ENCODE peak calls at places on chromosomes 12 and 14, in six cellular contexts. E is kidney epithelial cell; D is dorsolateral prefrontal cortex; L is skeletal muscle cell; J is naive thymus-derived CD4-positive, alpha-beta T cell; S is heart right ventricle. G is an unnamed sample.

GRCh38 chr12:15738438-15739015 is 50.7 kb downstream of the EPS8 start:
- DNase-seq in D (no peak), L (no peak), J (no peak), E (no peak), S (no peak), G (no peak)

GRCh38 chr14:80077262-80077661 is 134.0 kb downstream of the DIO2 start:
- DNase-seq in D (no peak), J (no peak), E (no peak), S (no peak), L (no peak), G (peak; percentile 44)

GRCh38 chr12:131132118-131132892 is 178.6 kb downstream of the ADGRD1 start:
- DNase-seq in L (no peak), J (peak; percentile 74), E (no peak), D (peak; percentile 76), S (peak; percentile 76), G (no peak)

GRCh38 chr14:102508774-102509743 is 517 bp downstream of the ANKRD9 start:
- DNase-seq in L (no peak), J (peak; percentile 40), D (peak; percentile 63), S (peak; percentile 77), E (no peak), G (no peak)

GRCh38 chr12:17456486-17456885 is 633.5 kb downstream of the RERGL start:
- DNase-seq in J (no peak), E (no peak), L (no peak), S (no peak), D (no peak), G (no peak)

GRCh38 chr12:29889737-29890136 is 106.0 kb upstream of the TMTC1 start:
- DNase-seq in E (no peak), D (no peak), J (no peak), L (peak; percentile 12), S (no peak), G (no peak)

GRCh38 chr12:102634216-102634615 is 153.9 kb upstream of the IGF1 start:
- DNase-seq in J (no peak), L (peak; percentile 22), E (no peak), D (no peak), S (no peak), G (peak; percentile 85)

GRCh38 chr14:72615511-72616121 is 278.3 kb downstream of the DPF3 start:
- DNase-seq in J (peak; percentile 18), L (peak; percentile 41), S (no peak), D (no peak), E (peak; percentile 60), G (no peak)

GRCh38 chr14:83638725-83639124 is 1891.2 kb upstream of the FLRT2 start:
- DNase-seq in D (no peak), L (no peak), S (no peak), J (no peak), E (no peak), G (no peak)

GRCh38 chr12:113232787-113233585 is 11.7 kb downstream of the TPCN1 start:
- DNase-seq in D (no peak), L (no peak), E (no peak), S (peak; percentile 39), J (peak; percentile 46), G (no peak)

GRCh38 chr12:117121456-117121855 is 22.2 kb upstream of the TESC start:
- DNase-seq in D (no peak), L (no peak), S (no peak), E (no peak), J (no peak), G (no peak)

GRCh38 chr12:12788675-12789368 is 3.4 kb downstream of the APOLD1 start:
- DNase-seq in D (no peak), L (no peak), S (no peak), E (no peak), J (peak; percentile 44), G (no peak)

GRCh38 chr14:56116128-56116900 is 1.9 kb upstream of the PELI2 start:
- DNase-seq in D (no peak), J (no peak), S (no peak), E (no peak), L (no peak), G (no peak)

GRCh38 chr12:573226-573625 is 90.0 kb downstream of the NINJ2 start:
- DNase-seq in J (no peak), E (no peak), D (no peak), S (no peak), L (no peak), G (no peak)

GRCh38 chr12:80015660-80016059 is 80.8 kb upstream of the PPP1R12A start:
- DNase-seq in J (no peak), S (no peak), D (no peak), E (no peak), L (no peak), G (no peak)

GRCh38 chr14:91154851-91155625 is 41.2 kb downstream of the DGLUCY start:
- DNase-seq in D (no peak), S (no peak), E (peak; percentile 73), J (no peak), L (peak; percentile 52), G (no peak)

GRCh38 chr12:45462506-45462905 is 246.6 kb downstream of the ANO6 start:
- DNase-seq in S (no peak), D (no peak), J (no peak), E (no peak), L (no peak), G (no peak)

GRCh38 chr14:22920697-22921096 is 1.7 kb upstream of the RBM23 start:
- DNase-seq in D (no peak), E (no peak), L (no peak), J (no peak), S (peak; percentile 46), G (no peak)

GRCh38 chr12:57740656-57741412 is 2.3 kb upstream of the AGAP2 start:
- DNase-seq in L (no peak), J (peak; percentile 69), S (no peak), D (peak; percentile 50), E (no peak), G (no peak)

GRCh38 chr14:75720828-75721227 is 59.8 kb downstream of the TTLL5 start:
- DNase-seq in S (peak; percentile 37), E (no peak), L (peak; percentile 27), D (peak; percentile 66), J (no peak), G (no peak)

GRCh38 chr12:56040963-56041578 is 647 bp upstream of the RPS26 start:
- DNase-seq in S (no peak), L (no peak), J (no peak), E (no peak), D (no peak), G (no peak)

GRCh38 chr14:88323086-88323519 is at the start of gene KCNK10:
- DNase-seq in E (no peak), J (no peak), D (peak; percentile 70), L (no peak), S (no peak), G (no peak)

GRCh38 chr14:88323520-88324199 is 591 bp upstream of the KCNK10 start:
- DNase-seq in E (no peak), S (peak; percentile 11), J (no peak), D (peak; percentile 69), L (no peak), G (no peak)

GRCh38 chr14:88325883-88326282 is 2.8 kb upstream of the KCNK10 start:
- DNase-seq in D (no peak), J (no peak), S (no peak), E (no peak), L (no peak), G (no peak)

GRCh38 chr14:88322505-88323085 is 474 bp downstream of the KCNK10 start:
- DNase-seq in E (no peak), S (no peak), L (no peak), J (no peak), D (peak; percentile 55), G (no peak)

GRCh38 chr14:88321692-88322504 is 1.2 kb downstream of the KCNK10 start:
- DNase-seq in S (no peak), E (no peak), J (no peak), L (no peak), D (peak; percentile 53), G (no peak)
- H3K4me3 ChIP-seq in S (no peak overlapping the region), E (no peak overlapping the region), J (no peak overlapping the region), L (no peak overlapping the region), D (peak overlapping the region; percentile 48), G (no peak overlapping the region)

GRCh38 chr12:26845984-26846383 is 13.0 kb upstream of the ITPR2 start:
- DNase-seq in S (no peak), E (no peak), L (no peak), D (no peak), J (no peak), G (no peak)
- H3K4me3 ChIP-seq in S (no peak overlapping the region), E (no peak overlapping the region), L (no peak overlapping the region), D (no peak overlapping the region), J (no peak overlapping the region), G (no peak overlapping the region)

GRCh38 chr14:99505089-99505488 is 23.9 kb downstream of the CCNK start:
- DNase-seq in E (no peak), J (no peak), D (no peak), L (no peak), S (no peak), G (no peak)

GRCh38 chr14:99507860-99508640 is 26.8 kb downstream of the CCNK start:
- DNase-seq in J (no peak), L (no peak), D (peak; percentile 32), E (no peak), S (no peak), G (no peak)

GRCh38 chr14:99503848-99504453 is 22.7 kb downstream of the CCNK start:
- DNase-seq in D (no peak), J (no peak), E (no peak), S (no peak), L (no peak), G (no peak)

GRCh38 chr14:99506269-99506668 is 25.1 kb downstream of the CCNK start:
- DNase-seq in L (no peak), S (no peak), J (no peak), D (no peak), E (no peak), G (no peak)

GRCh38 chr14:99502989-99503421 is 21.8 kb downstream of the CCNK start:
- DNase-seq in J (no peak), L (no peak), S (no peak), E (no peak), D (no peak), G (no peak)
- H3K4me3 ChIP-seq in J (no peak overlapping the region), L (no peak overlapping the region), S (no peak overlapping the region), E (no peak overlapping the region), D (no peak overlapping the region), G (no peak overlapping the region)

GRCh38 chr12:123269980-123270379 is 1.7 kb downstream of the CDK2AP1 start:
- DNase-seq in L (no peak), D (no peak), S (no peak), E (no peak), J (no peak), G (no peak)

GRCh38 chr12:123269395-123269892 is 2.2 kb downstream of the CDK2AP1 start:
- DNase-seq in E (no peak), J (peak; percentile 40), S (peak; percentile 72), D (peak; percentile 87), L (peak; percentile 39), G (no peak)

GRCh38 chr12:123267991-123268843 is 3.4 kb downstream of the CDK2AP1 start:
- DNase-seq in L (peak; percentile 31), E (no peak), D (peak; percentile 81), J (no peak), S (peak; percentile 46), G (no peak)

GRCh38 chr12:123267335-123267920 is 4.2 kb downstream of the CDK2AP1 start:
- DNase-seq in E (no peak), J (no peak), L (no peak), S (no peak), D (no peak), G (no peak)

DNA sequence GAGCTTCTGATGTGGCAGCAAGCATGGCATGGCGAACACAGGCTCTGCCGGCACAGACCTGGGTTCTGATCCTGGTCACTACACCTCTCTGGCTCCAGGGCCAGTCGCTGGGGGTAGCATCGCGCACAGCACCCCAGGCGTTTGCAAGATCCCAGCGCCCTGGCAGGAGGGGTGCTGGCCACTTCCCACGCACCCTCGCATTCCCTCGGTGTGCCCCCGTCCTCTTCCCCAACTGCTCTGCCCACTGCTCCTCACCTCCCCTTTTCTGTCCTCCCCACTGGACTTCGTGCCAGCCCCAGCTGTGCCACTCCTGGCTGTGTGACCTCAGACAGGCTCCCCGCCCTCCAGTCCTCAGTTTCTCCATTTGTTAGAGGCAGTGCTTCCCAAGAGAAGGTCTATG is 2.8 kb downstream of the CDK2AP1 start:
- DNase-seq in E (no peak), S (no peak), L (no peak), J (no peak), D (peak; percentile 50), G (no peak)
- H3K4me3 ChIP-seq in E (no peak overlapping the region), S (no peak overlapping the region), L (peak overlapping the region; percentile 82), J (no peak overlapping the region), D (no peak overlapping the region), G (peak overlapping the region; percentile 84)